ENCODE peak calls at places on chromosomes 11 and 22, in five cellular contexts. D is H54, T is prostate gland, F is GOT3, V is HCT116. P is an unnamed sample.

GRCh38 chr22:25700996-25701815 is 40.8 kb upstream of the MYO18B start:
- DNase-seq in D (no peak), T (no peak), F (no peak), V (no peak), P (no peak)

GRCh38 chr22:21943571-21944448 is 8.8 kb downstream of the PPM1F start:
- DNase-seq in D (no peak), T (no peak), F (no peak), V (no peak), P (no peak)

GRCh38 chr22:20887375-20887774 is 28.6 kb downstream of the SNAP29 start:
- DNase-seq in D (no peak), T (no peak), F (no peak), V (no peak), P (no peak)

GRCh38 chr11:69572233-69572860 is 68.6 kb upstream of the CCND1 start:
- DNase-seq in D (no peak), T (no peak), F (no peak), V (no peak), P (no peak)

GRCh38 chr11:20599424-20600346 is at the start of gene SLC6A5:
- DNase-seq in D (peak), T (no peak), F (no peak), V (no peak), P (peak)

GRCh38 chr22:23829845-23830372 is 8.9 kb downstream of the DERL3 start:
- DNase-seq in D (no peak), T (no peak), F (no peak), V (no peak), P (no peak)

GRCh38 chr11:2378527-2379210 is 1.6 kb downstream of the CD81 start:
- DNase-seq in D (no peak), T (no peak), F (no peak), V (no peak), P (no peak)

GRCh38 chr22:24834845-24835570 is 29.0 kb downstream of the SGSM1 start:
- DNase-seq in D (no peak), T (no peak), F (no peak), V (peak), P (no peak)

GRCh38 chr11:112728288-112728687 is 232.9 kb upstream of the NCAM1 start:
- DNase-seq in D (no peak), T (no peak), F (no peak), V (no peak), P (no peak)

GRCh38 chr22:39457546-39458442 is 982 bp downstream of the MGAT3 start:
- DNase-seq in D (no peak), T (no peak), F (no peak), V (no peak), P (no peak)

GRCh38 chr22:49307071-49307830 is 520.4 kb downstream of the BRD1 start:
- DNase-seq in D (no peak), T (no peak), F (no peak), V (no peak), P (no peak)

GRCh38 chr11:2142762-2143202 is 3.6 kb upstream of the IGF2 start:
- DNase-seq in D (peak), T (no peak), F (no peak), V (no peak), P (no peak)

GRCh38 chr11:25633230-25633629 is 698.7 kb upstream of the ANO3 start:
- DNase-seq in D (no peak), T (no peak), F (no peak), V (no peak), P (no peak)

GRCh38 chr11:65113361-65113756 is 1.7 kb downstream of the TM7SF2 start:
- DNase-seq in D (no peak), T (no peak), F (no peak), V (no peak), P (no peak)

GRCh38 chr22:49825944-49826602 is 1.6 kb downstream of the BRD1 start:
- DNase-seq in D (no peak), T (no peak), F (no peak), V (no peak), P (no peak)

GRCh38 chr11:58958500-58958899 is 19.2 kb downstream of the GLYATL1 start:
- DNase-seq in D (no peak), T (no peak), F (no peak), V (peak), P (no peak)

GRCh38 chr11:72314199-72314598 is 70.2 kb upstream of the PHOX2A start:
- DNase-seq in D (no peak), T (no peak), F (no peak), V (no peak), P (no peak)

GRCh38 chr11:833114-833791 is 501 bp downstream of the CD151 start:
- DNase-seq in D (no peak), T (no peak), F (no peak), V (no peak), P (no peak)

GRCh38 chr11:19689281-19689975 is 23.2 kb upstream of the NAV2 start:
- DNase-seq in D (no peak), T (no peak), F (no peak), V (no peak), P (no peak)

GRCh38 chr11:28098257-28098656 is 9.7 kb downstream of the KIF18A start:
- DNase-seq in D (no peak), T (no peak), F (no peak), V (no peak), P (no peak)

P was measured in neural crest cell.